ENCODE peak calls at places on chromosomes 16 and 17, in seven cellular contexts. One of them, this sample, is unnamed.

GRCh38 chr16:68265078-68265925 is 976 bp downstream of the SLC7A6 start:
- DNase-seq in heart right ventricle: peak; percentile 58
- DNase-seq in sigmoid colon: peak; percentile 87
- DNase-seq in prostate gland: peak; percentile 71
- DNase-seq in tibial artery: peak; percentile 83
- DNase-seq in A549: peak; percentile 84
- DNase-seq in AG09309: peak; percentile 59
- DNase-seq in this sample: peak; percentile 44

GRCh38 chr16:25271421-25271820 is 13.8 kb upstream of the ZKSCAN2 start:
- DNase-seq in heart right ventricle: no peak
- DNase-seq in sigmoid colon: no peak
- DNase-seq in prostate gland: no peak
- DNase-seq in tibial artery: no peak
- DNase-seq in A549: no peak
- DNase-seq in AG09309: no peak
- DNase-seq in this sample: no peak

GRCh38 chr16:68364601-68364998 is 53.8 kb downstream of the PRMT7 start:
- DNase-seq in heart right ventricle: no peak
- DNase-seq in sigmoid colon: no peak
- DNase-seq in prostate gland: no peak
- DNase-seq in tibial artery: no peak
- DNase-seq in A549: no peak
- DNase-seq in AG09309: no peak
- DNase-seq in this sample: no peak

GRCh38 chr16:17265177-17265576 is 205.6 kb downstream of the XYLT1 start:
- DNase-seq in heart right ventricle: no peak
- DNase-seq in sigmoid colon: no peak
- DNase-seq in prostate gland: no peak
- DNase-seq in tibial artery: no peak
- DNase-seq in A549: no peak
- DNase-seq in AG09309: no peak
- DNase-seq in this sample: no peak

GRCh38 chr17:45147102-45147580 is 1.1 kb upstream of the HEXIM1 start:
- DNase-seq in heart right ventricle: peak; percentile 87
- DNase-seq in sigmoid colon: no peak
- DNase-seq in prostate gland: no peak
- DNase-seq in tibial artery: peak; percentile 75
- DNase-seq in A549: peak; percentile 66
- DNase-seq in AG09309: no peak
- DNase-seq in this sample: no peak

GRCh38 chr17:9240659-9241370 is 219.5 kb downstream of the NTN1 start:
- DNase-seq in heart right ventricle: peak; percentile 95
- DNase-seq in sigmoid colon: peak; percentile 93
- DNase-seq in prostate gland: peak; percentile 55
- DNase-seq in tibial artery: peak; percentile 85
- DNase-seq in A549: no peak
- DNase-seq in AG09309: no peak
- DNase-seq in this sample: no peak

GRCh38 chr17:18860161-18860972 is 2.4 kb downstream of the PRPSAP2 start:
- DNase-seq in heart right ventricle: no peak
- DNase-seq in sigmoid colon: no peak
- DNase-seq in prostate gland: no peak
- DNase-seq in tibial artery: no peak
- DNase-seq in A549: no peak
- DNase-seq in AG09309: no peak
- DNase-seq in this sample: no peak

GRCh38 chr16:51035110-51035498 is 116.0 kb downstream of the SALL1 start:
- DNase-seq in heart right ventricle: peak; percentile 57
- DNase-seq in sigmoid colon: no peak
- DNase-seq in prostate gland: no peak
- DNase-seq in tibial artery: no peak
- DNase-seq in A549: no peak
- DNase-seq in AG09309: no peak
- DNase-seq in this sample: no peak

GRCh38 chr17:69103557-69104233 is 38.0 kb downstream of the ABCA6 start:
- DNase-seq in heart right ventricle: no peak
- DNase-seq in sigmoid colon: no peak
- DNase-seq in prostate gland: no peak
- DNase-seq in tibial artery: no peak
- DNase-seq in A549: no peak
- DNase-seq in AG09309: no peak
- DNase-seq in this sample: no peak

GRCh38 chr17:2388705-2389099 is 12.2 kb downstream of the MNT start:
- DNase-seq in heart right ventricle: no peak
- DNase-seq in sigmoid colon: no peak
- DNase-seq in prostate gland: no peak
- DNase-seq in tibial artery: no peak
- DNase-seq in A549: no peak
- DNase-seq in AG09309: no peak
- DNase-seq in this sample: no peak

GRCh38 chr16:27792486-27793275 is 242.7 kb downstream of the KATNIP start:
- DNase-seq in heart right ventricle: no peak
- DNase-seq in sigmoid colon: no peak
- DNase-seq in prostate gland: no peak
- DNase-seq in tibial artery: no peak
- DNase-seq in A549: no peak
- DNase-seq in AG09309: no peak
- DNase-seq in this sample: no peak

GRCh38 chr17:81189670-81190530 is 23.9 kb upstream of the AATK start:
- DNase-seq in heart right ventricle: no peak
- DNase-seq in sigmoid colon: no peak
- DNase-seq in prostate gland: no peak
- DNase-seq in tibial artery: no peak
- DNase-seq in A549: peak; percentile 52
- DNase-seq in AG09309: no peak
- DNase-seq in this sample: no peak

GRCh38 chr16:62041401-62041800 is 5.2 kb upstream of the CDH8 start:
- DNase-seq in heart right ventricle: no peak
- DNase-seq in sigmoid colon: no peak
- DNase-seq in prostate gland: no peak
- DNase-seq in tibial artery: no peak
- DNase-seq in A549: peak; percentile 5
- DNase-seq in AG09309: peak; percentile 3
- DNase-seq in this sample: no peak

GRCh38 chr17:30091166-30091670 is 25.4 kb upstream of the NSRP1 start:
- DNase-seq in heart right ventricle: no peak
- DNase-seq in sigmoid colon: no peak
- DNase-seq in prostate gland: no peak
- DNase-seq in tibial artery: no peak
- DNase-seq in A549: no peak
- DNase-seq in AG09309: no peak
- DNase-seq in this sample: no peak

GRCh38 chr17:16923097-16923903 is 48.6 kb downstream of the TNFRSF13B start:
- DNase-seq in heart right ventricle: no peak
- DNase-seq in sigmoid colon: peak; percentile 52
- DNase-seq in prostate gland: no peak
- DNase-seq in tibial artery: peak; percentile 13
- DNase-seq in A549: no peak
- DNase-seq in AG09309: no peak
- DNase-seq in this sample: no peak

GRCh38 chr16:67036323-67036741 is 7.4 kb downstream of the CBFB start:
- DNase-seq in heart right ventricle: no peak
- DNase-seq in sigmoid colon: no peak
- DNase-seq in prostate gland: no peak
- DNase-seq in tibial artery: no peak
- DNase-seq in A549: no peak
- DNase-seq in AG09309: no peak
- DNase-seq in this sample: no peak

GRCh38 chr17:76145231-76146052 is 4.4 kb upstream of the FOXJ1 start:
- DNase-seq in heart right ventricle: no peak
- DNase-seq in sigmoid colon: peak; percentile 61
- DNase-seq in prostate gland: no peak
- DNase-seq in tibial artery: no peak
- DNase-seq in A549: no peak
- DNase-seq in AG09309: no peak
- DNase-seq in this sample: no peak

GRCh38 chr16:7513429-7513828 is 180.8 kb downstream of the RBFOX1 start:
- DNase-seq in heart right ventricle: no peak
- DNase-seq in sigmoid colon: no peak
- DNase-seq in prostate gland: no peak
- DNase-seq in tibial artery: no peak
- DNase-seq in A549: no peak
- DNase-seq in AG09309: no peak
- DNase-seq in this sample: no peak

GRCh38 chr16:82024274-82024673 is 10.8 kb upstream of the HSD17B2 start:
- DNase-seq in heart right ventricle: no peak
- DNase-seq in sigmoid colon: no peak
- DNase-seq in prostate gland: no peak
- DNase-seq in tibial artery: no peak
- DNase-seq in A549: no peak
- DNase-seq in AG09309: no peak
- DNase-seq in this sample: no peak
- TF ChIP-seq CTCF in heart right ventricle: no peak
- TF ChIP-seq CTCF in sigmoid colon: no peak
- TF ChIP-seq CTCF in prostate gland: no peak
- TF ChIP-seq CTCF in tibial artery: no peak
- TF ChIP-seq CTCF in A549: no peak
- TF ChIP-seq CTCF in AG09309: no peak
- TF ChIP-seq CTCF in this sample: no peak

GRCh38 chr16:4328580-4329353 is 12.9 kb downstream of the GLIS2 start:
- DNase-seq in heart right ventricle: no peak
- DNase-seq in sigmoid colon: peak; percentile 76
- DNase-seq in prostate gland: no peak
- DNase-seq in tibial artery: no peak
- DNase-seq in A549: no peak
- DNase-seq in AG09309: no peak
- DNase-seq in this sample: no peak
- H3K4me3 ChIP-seq in heart right ventricle: peak overlapping the region; percentile 54
- H3K4me3 ChIP-seq in sigmoid colon: peak overlapping the region; percentile 53
- H3K4me3 ChIP-seq in prostate gland: no peak overlapping the region
- H3K4me3 ChIP-seq in tibial artery: peak overlapping the region; percentile 58
- H3K4me3 ChIP-seq in A549: no peak overlapping the region
- H3K4me3 ChIP-seq in AG09309: no peak overlapping the region
- H3K4me3 ChIP-seq in this sample: peak overlapping the region; percentile 58

GRCh38 chr16:77406680-77407079 is 28.2 kb downstream of the ADAMTS18 start:
- DNase-seq in heart right ventricle: no peak
- DNase-seq in sigmoid colon: no peak
- DNase-seq in prostate gland: no peak
- DNase-seq in tibial artery: no peak
- DNase-seq in A549: no peak
- DNase-seq in AG09309: no peak
- DNase-seq in this sample: no peak
- TF ChIP-seq CTCF in heart right ventricle: no peak
- TF ChIP-seq CTCF in sigmoid colon: no peak
- TF ChIP-seq CTCF in prostate gland: no peak
- TF ChIP-seq CTCF in tibial artery: no peak
- TF ChIP-seq CTCF in A549: no peak
- TF ChIP-seq CTCF in AG09309: peak; percentile 30
- TF ChIP-seq CTCF in this sample: peak; percentile 38

GRCh38 chr16:70432800-70433455 is 6.0 kb downstream of the ST3GAL2 start:
- DNase-seq in heart right ventricle: no peak
- DNase-seq in sigmoid colon: no peak
- DNase-seq in prostate gland: no peak
- DNase-seq in tibial artery: peak; percentile 39
- DNase-seq in A549: no peak
- DNase-seq in AG09309: no peak
- DNase-seq in this sample: no peak

GRCh38 chr16:70432304-70432799 is 6.5 kb downstream of the ST3GAL2 start:
- DNase-seq in heart right ventricle: no peak
- DNase-seq in sigmoid colon: no peak
- DNase-seq in prostate gland: no peak
- DNase-seq in tibial artery: no peak
- DNase-seq in A549: no peak
- DNase-seq in AG09309: no peak
- DNase-seq in this sample: no peak

GRCh38 chr16:70434489-70435260 is 4.2 kb downstream of the ST3GAL2 start:
- DNase-seq in heart right ventricle: no peak
- DNase-seq in sigmoid colon: no peak
- DNase-seq in prostate gland: no peak
- DNase-seq in tibial artery: no peak
- DNase-seq in A549: no peak
- DNase-seq in AG09309: no peak
- DNase-seq in this sample: no peak

GRCh38 chr16:70430667-70431536 is 8.0 kb downstream of the ST3GAL2 start:
- DNase-seq in heart right ventricle: peak; percentile 34
- DNase-seq in sigmoid colon: no peak
- DNase-seq in prostate gland: no peak
- DNase-seq in tibial artery: peak; percentile 30
- DNase-seq in A549: no peak
- DNase-seq in AG09309: no peak
- DNase-seq in this sample: no peak

GRCh38 chr16:70433456-70434103 is 5.3 kb downstream of the ST3GAL2 start:
- DNase-seq in heart right ventricle: peak; percentile 68
- DNase-seq in sigmoid colon: peak; percentile 84
- DNase-seq in prostate gland: no peak
- DNase-seq in tibial artery: peak; percentile 49
- DNase-seq in A549: no peak
- DNase-seq in AG09309: peak; percentile 67
- DNase-seq in this sample: no peak
- H3K4me3 ChIP-seq in heart right ventricle: peak overlapping the region; percentile 14
- H3K4me3 ChIP-seq in sigmoid colon: no peak overlapping the region
- H3K4me3 ChIP-seq in prostate gland: no peak overlapping the region
- H3K4me3 ChIP-seq in tibial artery: no peak overlapping the region
- H3K4me3 ChIP-seq in A549: no peak overlapping the region
- H3K4me3 ChIP-seq in AG09309: no peak overlapping the region
- H3K4me3 ChIP-seq in this sample: no peak overlapping the region

GRCh38 chr17:41781404-41782110 is 5.0 kb downstream of the JUP start:
- DNase-seq in heart right ventricle: no peak
- DNase-seq in sigmoid colon: peak; percentile 65
- DNase-seq in prostate gland: no peak
- DNase-seq in tibial artery: no peak
- DNase-seq in A549: no peak
- DNase-seq in AG09309: no peak
- DNase-seq in this sample: no peak

GRCh38 chr17:41775394-41776226 is 10.9 kb downstream of the JUP start:
- DNase-seq in heart right ventricle: peak; percentile 51
- DNase-seq in sigmoid colon: no peak
- DNase-seq in prostate gland: no peak
- DNase-seq in tibial artery: no peak
- DNase-seq in A549: no peak
- DNase-seq in AG09309: no peak
- DNase-seq in this sample: no peak

GRCh38 chr17:41777157-41777578 is 9.3 kb downstream of the JUP start:
- DNase-seq in heart right ventricle: peak; percentile 79
- DNase-seq in sigmoid colon: peak; percentile 72
- DNase-seq in prostate gland: no peak
- DNase-seq in tibial artery: no peak
- DNase-seq in A549: peak; percentile 77
- DNase-seq in AG09309: no peak
- DNase-seq in this sample: peak; percentile 58

GRCh38 chr17:41779954-41780353 is 6.6 kb downstream of the JUP start:
- DNase-seq in heart right ventricle: no peak
- DNase-seq in sigmoid colon: no peak
- DNase-seq in prostate gland: no peak
- DNase-seq in tibial artery: no peak
- DNase-seq in A549: no peak
- DNase-seq in AG09309: no peak
- DNase-seq in this sample: no peak

GRCh38 chr17:41777579-41778188 is 8.8 kb downstream of the JUP start:
- DNase-seq in heart right ventricle: peak; percentile 89
- DNase-seq in sigmoid colon: peak; percentile 87
- DNase-seq in prostate gland: peak; percentile 64
- DNase-seq in tibial artery: peak; percentile 43
- DNase-seq in A549: peak; percentile 93
- DNase-seq in AG09309: peak; percentile 55
- DNase-seq in this sample: peak; percentile 70
- TF ChIP-seq CTCF in heart right ventricle: no peak
- TF ChIP-seq CTCF in sigmoid colon: no peak
- TF ChIP-seq CTCF in prostate gland: peak; percentile 14
- TF ChIP-seq CTCF in tibial artery: no peak
- TF ChIP-seq CTCF in A549: no peak
- TF ChIP-seq CTCF in AG09309: no peak
- TF ChIP-seq CTCF in this sample: no peak

GRCh38 chr17:3894188-3894587 is 1.3 kb upstream of the CAMKK1 start:
- DNase-seq in heart right ventricle: no peak
- DNase-seq in sigmoid colon: no peak
- DNase-seq in prostate gland: no peak
- DNase-seq in tibial artery: no peak
- DNase-seq in A549: no peak
- DNase-seq in AG09309: no peak
- DNase-seq in this sample: no peak
- H3K4me3 ChIP-seq in heart right ventricle: no peak overlapping the region
- H3K4me3 ChIP-seq in sigmoid colon: no peak overlapping the region
- H3K4me3 ChIP-seq in prostate gland: no peak overlapping the region
- H3K4me3 ChIP-seq in tibial artery: no peak overlapping the region
- H3K4me3 ChIP-seq in A549: no peak overlapping the region
- H3K4me3 ChIP-seq in AG09309: no peak overlapping the region
- H3K4me3 ChIP-seq in this sample: no peak overlapping the region

This sample was measured in epithelial cell of proximal tubule.